ENCODE peak calls at places on chromosomes 11 and 22, in seven cellular contexts. S is A549, Q is HCT116, Y is GM12878, X is endothelial cell of umbilical vein, D is K562, F is HepG2. E is an unnamed sample.

GRCh38 chr11:107957109-107957588 is 28.9 kb downstream of the RAB39A start:
- DNase-seq in S (no peak), Q (no peak), Y (peak), X (no peak), D (no peak), F (no peak), E (no peak)

GRCh38 chr11:33344611-33345010 is 87.4 kb downstream of the HIPK3 start:
- DNase-seq in S (no peak), Q (no peak), Y (no peak), X (no peak), D (no peak), F (peak), E (peak)

GRCh38 chr11:94776351-94777321 is 8.5 kb downstream of the AMOTL1 start:
- DNase-seq in S (no peak), Q (no peak), Y (no peak), X (peak), D (no peak), F (no peak), E (no peak)

GRCh38 chr11:75161506-75161905 is 10.6 kb downstream of the SLCO2B1 start:
- DNase-seq in S (no peak), Q (no peak), Y (no peak), X (peak), D (no peak), F (no peak), E (no peak)

GRCh38 chr11:68749501-68750196 is 1.7 kb downstream of the TESMIN start:
- DNase-seq in S (no peak), Q (no peak), Y (no peak), X (no peak), D (no peak), F (no peak), E (no peak)

GRCh38 chr11:121538054-121538453 is 85.3 kb upstream of the SORL1-AS1 start:
- DNase-seq in S (no peak), Q (no peak), Y (peak), X (no peak), D (no peak), F (no peak), E (no peak)

GRCh38 chr11:17742019-17742418 is 7.4 kb downstream of the KCNC1 start:
- DNase-seq in S (no peak), Q (no peak), Y (no peak), X (no peak), D (no peak), F (no peak), E (no peak)

GRCh38 chr11:9565822-9566560 is 7.5 kb upstream of the WEE1 start:
- DNase-seq in S (peak), Q (peak), Y (peak), X (peak), D (peak), F (peak), E (peak)

GRCh38 chr11:30860970-30861369 is 274.8 kb upstream of the MPPED2 start:
- DNase-seq in S (no peak), Q (no peak), Y (no peak), X (no peak), D (no peak), F (no peak), E (no peak)

GRCh38 chr11:133937015-133937414 is 19.8 kb downstream of the IGSF9B start:
- DNase-seq in S (no peak), Q (no peak), Y (no peak), X (no peak), D (no peak), F (no peak), E (no peak)

GRCh38 chr11:20367313-20367948 is 3.9 kb downstream of the HTATIP2 start:
- DNase-seq in S (peak), Q (peak), Y (no peak), X (peak), D (peak), F (peak), E (peak)

GRCh38 chr11:67345949-67346819 is 7.2 kb downstream of the POLD4 start:
- DNase-seq in S (peak), Q (peak), Y (peak), X (peak), D (no peak), F (peak), E (peak)

GRCh38 chr11:1130276-1131032 is 27.3 kb upstream of the MUC5AC start:
- DNase-seq in S (no peak), Q (no peak), Y (no peak), X (no peak), D (no peak), F (no peak), E (no peak)

GRCh38 chr11:12187399-12187798 is 77.0 kb downstream of the MICAL2 start:
- DNase-seq in S (no peak), Q (no peak), Y (no peak), X (no peak), D (peak), F (no peak), E (no peak)

GRCh38 chr11:12156301-12157140 is 46.1 kb downstream of the MICAL2 start:
- DNase-seq in S (no peak), Q (no peak), Y (no peak), X (no peak), D (no peak), F (no peak), E (no peak)

GRCh38 chr11:94834931-94835330 is 66.8 kb downstream of the AMOTL1 start:
- DNase-seq in S (no peak), Q (no peak), Y (no peak), X (peak), D (no peak), F (no peak), E (no peak)

GRCh38 chr11:44943696-44944095 is 7.0 kb downstream of the TP53I11 start:
- DNase-seq in S (no peak), Q (no peak), Y (no peak), X (no peak), D (no peak), F (no peak), E (no peak)

GRCh38 chr22:46084943-46085830 is 65.1 kb upstream of the PPARA start:
- DNase-seq in S (no peak), Q (no peak), Y (no peak), X (peak), D (peak), F (no peak), E (no peak)
- TF ChIP-seq MAX in S (peak), Q (peak), Y (no peak), X (peak), D (peak), F (no peak), E (no peak)

DNA sequence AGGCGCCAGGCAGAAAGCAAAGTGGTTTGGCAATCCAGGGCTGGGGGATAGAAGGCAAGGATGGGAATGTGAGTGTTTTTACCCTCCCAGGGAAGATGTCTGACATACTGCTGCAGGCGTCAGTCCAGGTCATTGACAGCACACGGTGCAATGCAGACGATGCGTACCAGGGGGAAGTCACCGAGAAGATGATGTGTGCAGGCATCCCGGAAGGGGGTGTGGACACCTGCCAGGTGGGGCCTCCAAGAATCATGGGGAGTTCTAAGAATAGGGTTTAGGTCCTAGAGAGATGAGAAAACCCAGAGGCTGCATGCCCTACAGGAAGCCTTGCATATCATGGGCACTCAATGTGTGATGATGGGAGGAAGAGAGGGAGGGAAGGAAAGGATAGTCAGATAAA is 28.3 kb upstream of the SMIM35 start:
- DNase-seq in S (no peak), Q (no peak), Y (no peak), X (no peak), D (no peak), F (no peak), E (no peak)
- H3K4me3 ChIP-seq in S (no peak), Q (no peak), Y (no peak), X (no peak), D (no peak), F (no peak), E (no peak)

GRCh38 chr22:30396871-30397655 is at the start of gene SEC14L2:
- DNase-seq in S (peak), Q (peak), Y (no peak), X (peak), D (no peak), F (no peak), E (no peak)
- TF ChIP-seq POLR2A in S (peak), Q (peak), Y (peak), X (peak), D (no peak), F (peak), E (no peak)

GRCh38 chr11:129785383-129786111 is 30.1 kb upstream of the TMEM45B start:
- DNase-seq in S (no peak), Q (no peak), Y (no peak), X (no peak), D (no peak), F (peak), E (peak)
- TF ChIP-seq MAX in S (no peak), Q (no peak), Y (no peak), X (no peak), D (no peak), F (no peak), E (no peak)

GRCh38 chr11:6656936-6657335 is 1.3 kb upstream of the DCHS1 start:
- DNase-seq in S (no peak), Q (no peak), Y (no peak), X (no peak), D (no peak), F (no peak), E (no peak)

GRCh38 chr11:6655020-6655789 is 404 bp downstream of the DCHS1 start:
- DNase-seq in S (no peak), Q (no peak), Y (no peak), X (peak), D (no peak), F (no peak), E (no peak)

GRCh38 chr11:6655790-6656580 is at the start of gene DCHS1:
- DNase-seq in S (no peak), Q (no peak), Y (no peak), X (no peak), D (peak), F (no peak), E (no peak)

GRCh38 chr11:6657346-6657745 is 1.7 kb upstream of the DCHS1 start:
- DNase-seq in S (no peak), Q (no peak), Y (no peak), X (no peak), D (no peak), F (no peak), E (no peak)

DNA sequence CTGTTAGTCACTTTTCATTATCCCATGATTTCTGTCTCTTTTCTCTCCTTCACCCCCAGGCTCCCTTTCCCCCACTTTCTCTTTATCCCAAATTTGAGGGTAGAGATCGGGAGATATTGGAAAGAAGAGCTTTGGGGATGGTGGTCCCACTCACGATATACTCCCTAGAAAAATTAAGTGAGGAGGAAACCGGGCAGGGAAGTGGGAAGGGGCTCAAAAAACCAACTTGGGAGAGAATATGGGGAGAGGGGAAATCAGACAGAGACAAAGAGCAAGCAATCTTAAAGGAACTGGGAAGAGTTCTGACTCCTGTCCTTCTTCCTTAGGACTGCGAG is 939 bp upstream of the DCHS1 start:
- DNase-seq in S (no peak), Q (no peak), Y (no peak), X (no peak), D (no peak), F (no peak), E (no peak)
- H3K4me3 ChIP-seq in S (no peak), Q (no peak), Y (no peak), X (no peak), D (no peak), F (no peak), E (no peak)